ENCODE peak calls at places on chromosome 13, in nine cellular contexts. B is esophagus muscularis mucosa, X is upper lobe of left lung, O is endothelial cell of umbilical vein, W is SK-N-SH, G is GM23338, M is GM12878, E is breast epithelium, I is HCT116. C is an unnamed sample.

GRCh38 chr13:94342436-94343242 is 136.8 kb downstream of the DCT start:
- DNase-seq in X (no peak), O (no peak), G (no peak), E (no peak), W (no peak), B (peak), I (no peak), M (no peak), C (no peak)

GRCh38 chr13:113115363-113116205 is 7.0 kb upstream of the F10 start:
- DNase-seq in E (peak), W (peak), G (no peak), B (no peak), M (no peak), X (peak), O (no peak), I (no peak), C (peak)

GRCh38 chr13:41199061-41199460 is 4.7 kb upstream of the KBTBD7 start:
- DNase-seq in W (no peak), I (no peak), B (no peak), E (no peak), G (no peak), M (no peak), X (no peak), O (no peak), C (no peak)

GRCh38 chr13:78430166-78430791 is 173.1 kb downstream of the POU4F1 start:
- DNase-seq in I (no peak), O (no peak), M (no peak), E (no peak), B (no peak), W (no peak), G (peak), X (no peak), C (no peak)

GRCh38 chr13:21043898-21044297 is 17.5 kb downstream of the LATS2 start:
- DNase-seq in O (no peak), G (no peak), M (no peak), X (no peak), E (no peak), W (no peak), I (no peak), B (no peak), C (no peak)

GRCh38 chr13:79810671-79811070 is 329.7 kb downstream of the NDFIP2 start:
- DNase-seq in G (peak), I (no peak), W (no peak), O (peak), B (no peak), X (no peak), E (no peak), M (no peak), C (no peak)

GRCh38 chr13:69948016-69948415 is 159.6 kb upstream of the ATXN8OS start:
- DNase-seq in B (no peak), I (no peak), X (no peak), W (no peak), O (peak), M (peak), G (no peak), E (no peak), C (no peak)

GRCh38 chr13:111330211-111330610 is 9.8 kb downstream of the TEX29 start:
- DNase-seq in B (no peak), E (no peak), O (no peak), M (no peak), I (no peak), W (no peak), X (no peak), G (no peak), C (no peak)

GRCh38 chr13:95296326-95296939 is 4.8 kb downstream of the ABCC4 start:
- DNase-seq in M (no peak), O (peak), W (peak), I (peak), B (no peak), E (no peak), G (peak), X (no peak), C (no peak)

GRCh38 chr13:65314008-65314407 is 1916.1 kb downstream of the PCDH9 start:
- DNase-seq in M (no peak), B (no peak), W (no peak), E (no peak), I (no peak), X (no peak), O (no peak), G (no peak), C (no peak)

GRCh38 chr13:109803822-109804221 is 17.4 kb upstream of the IRS2 start:
- DNase-seq in X (no peak), B (no peak), G (no peak), M (no peak), O (no peak), I (no peak), W (no peak), E (no peak), C (no peak)

GRCh38 chr13:40452741-40453665 is 213.4 kb downstream of the FOXO1 start:
- DNase-seq in O (no peak), E (no peak), I (no peak), X (no peak), M (no peak), B (no peak), W (no peak), G (no peak), C (no peak)

GRCh38 chr13:100890645-100891044 is 216.1 kb upstream of the TMTC4 start:
- DNase-seq in G (peak), I (no peak), B (no peak), E (no peak), X (no peak), W (no peak), M (no peak), O (no peak), C (no peak)

GRCh38 chr13:72109863-72110262 is 242.9 kb upstream of the DACH1 start:
- DNase-seq in X (peak), O (peak), G (no peak), W (no peak), I (no peak), E (no peak), M (no peak), B (no peak), C (no peak)

GRCh38 chr13:45798851-45799250 is 52.7 kb downstream of the SIAH3 start:
- DNase-seq in W (no peak), B (no peak), M (no peak), X (no peak), I (no peak), G (no peak), O (no peak), E (no peak), C (no peak)

GRCh38 chr13:113116206-113116800 is 6.3 kb upstream of the F10 start:
- DNase-seq in X (no peak), I (no peak), M (no peak), B (no peak), W (peak), O (no peak), E (no peak), G (no peak), C (no peak)

GRCh38 chr13:39417643-39418042 is 185.3 kb downstream of the LHFPL6 start:
- DNase-seq in X (peak), E (no peak), I (no peak), G (peak), M (no peak), B (no peak), O (peak), W (no peak), C (no peak)

GRCh38 chr13:99980201-99981114 is 1.1 kb upstream of the ZIC2 start:
- DNase-seq in W (peak), M (no peak), X (peak), O (peak), E (no peak), B (no peak), I (peak), G (peak), C (no peak)

GRCh38 chr13:65378943-65379519 is 1851.1 kb downstream of the PCDH9 start:
- DNase-seq in O (peak), W (no peak), M (no peak), B (no peak), G (peak), X (no peak), E (no peak), I (peak), C (no peak)

GRCh38 chr13:74761794-74762193 is 627.6 kb upstream of the KLF12 start:
- DNase-seq in W (no peak), M (no peak), X (no peak), E (no peak), B (no peak), I (no peak), O (no peak), G (peak), C (no peak)

GRCh38 chr13:95535243-95535642 is 17.3 kb upstream of the CLDN10 start:
- DNase-seq in B (no peak), E (no peak), G (no peak), W (no peak), M (no peak), I (peak), X (no peak), O (peak), C (no peak)

GRCh38 chr13:84279166-84279565 is 396.9 kb upstream of the SLITRK1 start:
- DNase-seq in O (no peak), B (no peak), X (no peak), G (no peak), M (no peak), I (no peak), W (no peak), E (no peak), C (no peak)

GRCh38 chr13:114071991-114072390 is 60.4 kb downstream of the RASA3 start:
- DNase-seq in B (no peak), W (no peak), I (no peak), X (no peak), G (no peak), E (peak), O (peak), M (no peak), C (peak)

GRCh38 chr13:21176982-21177284 is 475 bp downstream of the MRPL57 start:
- DNase-seq in X (no peak), I (no peak), E (no peak), B (no peak), M (no peak), G (no peak), O (no peak), W (no peak), C (no peak)

GRCh38 chr13:32232263-32232662 is 82.9 kb downstream of the ZAR1L start:
- DNase-seq in I (no peak), G (no peak), X (no peak), B (peak), E (no peak), W (no peak), O (no peak), M (no peak), C (no peak)

GRCh38 chr13:40401911-40402776 is 264.3 kb downstream of the FOXO1 start:
- DNase-seq in M (peak), O (peak), W (no peak), G (no peak), B (peak), I (peak), E (peak), X (no peak), C (peak)

GRCh38 chr13:98313023-98313937 is 136.2 kb upstream of the RNF113B start:
- DNase-seq in W (no peak), M (no peak), O (no peak), X (peak), B (no peak), G (no peak), E (no peak), I (no peak), C (no peak)

GRCh38 chr13:106326751-106327150 is 208.7 kb downstream of the EFNB2 start:
- DNase-seq in X (no peak), M (no peak), G (no peak), I (no peak), B (no peak), O (no peak), E (no peak), W (no peak), C (no peak)

GRCh38 chr13:33033361-33033812 is 17.2 kb downstream of the KL start:
- DNase-seq in E (no peak), I (no peak), O (no peak), G (peak), M (no peak), B (no peak), X (no peak), W (no peak), C (peak)

GRCh38 chr13:110414283-110414682 is 107.2 kb downstream of the COL4A2 start:
- DNase-seq in I (no peak), O (no peak), G (no peak), M (no peak), B (no peak), X (no peak), E (no peak), W (no peak), C (no peak)

GRCh38 chr13:37306778-37307544 is 201.5 kb upstream of the CSNK1A1L start:
- DNase-seq in M (no peak), E (no peak), I (no peak), G (no peak), O (peak), B (no peak), X (no peak), W (no peak), C (no peak)

GRCh38 chr13:50284540-50284939 is 269.3 kb downstream of the KCNRG start:
- DNase-seq in I (no peak), E (no peak), W (no peak), B (no peak), X (no peak), M (no peak), O (no peak), G (no peak), C (no peak)
- H3K27ac ChIP-seq in I (no peak), E (no peak), W (no peak), B (no peak), X (no peak), M (no peak), O (no peak), G (no peak), C (no peak)

DNA sequence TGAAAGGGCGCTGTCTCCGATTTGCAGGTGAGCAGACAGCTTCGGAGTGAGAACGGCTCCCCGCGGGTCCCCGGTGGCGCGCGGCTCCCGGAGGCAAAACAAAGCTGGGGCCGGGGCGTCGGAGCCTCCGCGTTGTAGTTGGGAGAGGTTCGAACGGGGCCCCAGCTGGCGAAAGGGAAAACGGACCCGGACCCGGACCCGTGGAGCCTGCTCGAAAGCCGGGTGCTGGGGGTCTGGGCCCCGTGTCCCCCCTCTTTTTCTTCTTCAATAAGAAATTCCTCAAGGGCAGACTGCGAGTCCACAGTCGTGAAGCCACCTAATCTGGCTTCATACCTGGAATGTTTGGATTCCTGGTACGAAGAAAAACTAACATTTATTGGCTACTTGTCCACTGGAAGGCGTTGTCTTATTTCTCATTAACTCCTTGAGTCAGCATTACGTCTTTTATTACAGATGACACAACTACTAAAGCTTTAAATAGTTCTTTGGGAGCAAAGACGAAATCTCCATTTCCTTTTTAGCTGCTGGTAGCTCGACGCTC is 627 bp upstream of the MTIF3 start:
- DNase-seq in X (peak), B (no peak), G (peak), O (peak), I (peak), M (no peak), W (peak), E (peak), C (peak)
- TF ChIP-seq POLR2AphosphoS5 in X (no peak), B (no peak), G (no peak), O (no peak), I (peak), M (no peak), W (no peak), E (peak), C (peak)

DNA sequence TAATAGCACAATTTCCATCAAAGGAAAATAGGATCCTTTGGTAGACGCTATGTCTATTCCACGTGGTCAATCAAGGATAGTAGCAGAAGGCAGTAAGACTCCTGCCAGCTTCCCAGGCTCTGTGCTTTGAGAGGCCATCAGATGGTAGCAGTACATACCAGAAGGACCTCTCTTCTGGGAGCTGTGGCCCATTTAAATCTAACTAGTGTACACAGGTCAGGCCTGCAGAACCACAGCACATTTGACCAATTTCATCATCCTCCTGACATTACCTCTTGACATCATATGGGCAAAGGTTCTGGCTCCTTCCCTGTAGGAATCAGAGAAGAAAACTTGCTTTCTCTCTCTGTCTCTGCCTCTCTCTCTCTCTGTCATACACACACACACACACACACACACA is 229.6 kb upstream of the HTR2A start:
- DNase-seq in M (no peak), O (no peak), X (no peak), B (peak), I (no peak), W (no peak), G (no peak), E (no peak), C (no peak)
- TF ChIP-seq CTCF in M (no peak), O (no peak), X (no peak), B (no peak), I (no peak), W (no peak), G (no peak), E (no peak), C (no peak)

DNA sequence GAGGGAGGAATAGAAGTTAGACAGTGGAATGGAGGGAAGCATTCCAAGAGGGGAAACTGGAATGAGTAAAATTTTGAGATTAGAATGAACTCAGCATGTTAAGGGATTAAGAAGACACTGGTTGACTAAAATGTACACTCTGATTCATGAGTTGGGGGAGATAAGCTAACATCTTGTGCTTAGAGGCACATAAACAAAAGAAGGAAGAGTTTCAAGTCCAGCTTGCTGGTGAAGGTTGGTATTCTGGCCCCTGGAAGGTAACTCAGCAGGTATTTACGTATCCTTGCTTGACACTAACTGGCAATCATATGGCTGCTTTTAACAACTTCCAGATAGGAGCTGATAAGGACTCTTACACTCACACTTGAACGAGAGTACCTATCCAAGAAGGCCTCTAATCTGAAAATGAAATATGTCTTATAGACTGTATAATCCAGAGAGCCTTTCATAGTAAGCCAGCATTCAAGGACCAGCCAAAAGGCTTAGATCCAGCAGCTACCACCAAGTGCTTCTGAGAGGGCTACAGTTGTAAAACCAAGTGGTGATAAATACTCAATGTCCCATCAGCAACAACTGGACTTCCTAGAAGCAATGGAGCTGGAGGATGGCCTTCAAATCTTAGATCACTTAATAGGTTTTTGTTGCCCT is 149.7 kb upstream of the SERP2 start:
- DNase-seq in G (no peak), I (no peak), M (no peak), E (no peak), W (no peak), X (no peak), O (no peak), B (no peak), C (no peak)
- H3K27ac ChIP-seq in G (no peak), I (no peak), M (no peak), E (peak), W (no peak), X (peak), O (no peak), B (peak), C (peak)

GRCh38 chr13:30464496-30465351 is 1.0 kb downstream of the HMGB1 start:
- DNase-seq in X (peak), O (no peak), I (no peak), M (no peak), G (peak), W (peak), E (peak), B (peak), C (peak)
- TF ChIP-seq POLR2AphosphoS5 in X (peak), O (peak), I (peak), M (peak), G (no peak), W (no peak), E (no peak), B (no peak), C (peak)

C was measured in sigmoid colon.